ENCODE peak calls at places on chromosome 6, in seven cellular contexts. P, R, K, O, M, W and B are unnamed samples.

GRCh38 chr6:156660389-156660788 is 116.8 kb upstream of the ARID1B start:
- DNase-seq in P (no peak), R (no peak), K (no peak), O (no peak), M (no peak), W (no peak), B (no peak)

GRCh38 chr6:109456710-109457595 is 1.4 kb upstream of the MICAL1 start:
- DNase-seq in P (no peak), R (peak), K (no peak), O (no peak), M (no peak), W (peak), B (peak)

GRCh38 chr6:125598422-125598821 is 151.0 kb upstream of the HEY2 start:
- DNase-seq in P (no peak), R (no peak), K (peak), O (peak), M (peak), W (peak), B (peak)

GRCh38 chr6:9621276-9621675 is 793.6 kb downstream of the TFAP2A start:
- DNase-seq in P (no peak), R (no peak), K (no peak), O (no peak), M (no peak), W (no peak), B (no peak)

GRCh38 chr6:157759028-157759427 is 64.0 kb upstream of the SNX9 start:
- DNase-seq in P (no peak), R (no peak), K (no peak), O (no peak), M (no peak), W (no peak), B (no peak)

GRCh38 chr6:3163248-3163594 is 5.9 kb upstream of the TUBB2A start:
- DNase-seq in P (no peak), R (no peak), K (no peak), O (no peak), M (no peak), W (no peak), B (no peak)

GRCh38 chr6:38776515-38776914 is 61.4 kb downstream of the DNAH8 start:
- DNase-seq in P (no peak), R (no peak), K (no peak), O (no peak), M (no peak), W (no peak), B (no peak)

GRCh38 chr6:117573006-117573680 is 29.2 kb downstream of the GOPC start:
- DNase-seq in P (no peak), R (no peak), K (no peak), O (no peak), M (no peak), W (no peak), B (no peak)

GRCh38 chr6:13406051-13406477 is 77.7 kb upstream of the TBC1D7 start:
- DNase-seq in P (no peak), R (no peak), K (no peak), O (no peak), M (no peak), W (no peak), B (no peak)

GRCh38 chr6:13409991-13410390 is 77.4 kb downstream of the GFOD1 start:
- DNase-seq in P (no peak), R (no peak), K (no peak), O (no peak), M (no peak), W (no peak), B (no peak)

GRCh38 chr6:13407368-13407708 is 79.0 kb upstream of the TBC1D7 start:
- DNase-seq in P (no peak), R (no peak), K (no peak), O (no peak), M (no peak), W (no peak), B (no peak)

GRCh38 chr6:13406781-13407180 is 78.4 kb upstream of the TBC1D7 start:
- DNase-seq in P (no peak), R (no peak), K (no peak), O (peak), M (peak), W (no peak), B (no peak)

GRCh38 chr6:13407709-13408695 is 79.4 kb downstream of the GFOD1 start:
- DNase-seq in P (no peak), R (peak), K (peak), O (peak), M (peak), W (no peak), B (no peak)
- TF ChIP-seq EP300 in P (no peak), R (no peak), K (peak), O (peak), M (peak), W (no peak), B (no peak)

GRCh38 chr6:16419636-16420331 is 181.4 kb downstream of the GMPR start:
- DNase-seq in P (no peak), R (no peak), K (no peak), O (no peak), M (no peak), W (no peak), B (no peak)
- TF ChIP-seq POLR2A in P (no peak), R (no peak), K (no peak), O (no peak), M (no peak), W (no peak), B (no peak)

GRCh38 chr6:148507774-148508173 is 165.1 kb downstream of the SASH1 start:
- DNase-seq in P (no peak), R (no peak), K (no peak), O (no peak), M (no peak), W (peak), B (no peak)
- TF ChIP-seq EP300 in P (no peak), R (peak), K (peak), O (no peak), M (no peak), W (peak), B (peak)

GRCh38 chr6:93418113-93418447 is 1.3 kb downstream of the EPHA7 start:
- DNase-seq in P (no peak), R (no peak), K (no peak), O (no peak), M (no peak), W (no peak), B (no peak)

GRCh38 chr6:93420163-93420806 is 926 bp upstream of the EPHA7 start:
- DNase-seq in P (no peak), R (no peak), K (no peak), O (no peak), M (no peak), W (no peak), B (no peak)

GRCh38 chr6:93417421-93417996 is 1.9 kb downstream of the EPHA7 start:
- DNase-seq in P (no peak), R (no peak), K (no peak), O (peak), M (no peak), W (no peak), B (no peak)

GRCh38 chr6:93418448-93419303 is 683 bp downstream of the EPHA7 start:
- DNase-seq in P (peak), R (no peak), K (no peak), O (peak), M (no peak), W (peak), B (peak)

GRCh38 chr6:93419304-93420162 is at the start of gene EPHA7:
- DNase-seq in P (peak), R (peak), K (peak), O (peak), M (peak), W (peak), B (peak)
- TF ChIP-seq POLR2A in P (peak), R (no peak), K (peak), O (peak), M (no peak), W (no peak), B (peak)

GRCh38 chr6:2020909-2021308 is 224.5 kb downstream of the GMDS start:
- DNase-seq in P (no peak), R (no peak), K (no peak), O (no peak), M (no peak), W (no peak), B (no peak)
- TF ChIP-seq EP300 in P (no peak), R (no peak), K (no peak), O (no peak), M (no peak), W (no peak), B (no peak)

DNA sequence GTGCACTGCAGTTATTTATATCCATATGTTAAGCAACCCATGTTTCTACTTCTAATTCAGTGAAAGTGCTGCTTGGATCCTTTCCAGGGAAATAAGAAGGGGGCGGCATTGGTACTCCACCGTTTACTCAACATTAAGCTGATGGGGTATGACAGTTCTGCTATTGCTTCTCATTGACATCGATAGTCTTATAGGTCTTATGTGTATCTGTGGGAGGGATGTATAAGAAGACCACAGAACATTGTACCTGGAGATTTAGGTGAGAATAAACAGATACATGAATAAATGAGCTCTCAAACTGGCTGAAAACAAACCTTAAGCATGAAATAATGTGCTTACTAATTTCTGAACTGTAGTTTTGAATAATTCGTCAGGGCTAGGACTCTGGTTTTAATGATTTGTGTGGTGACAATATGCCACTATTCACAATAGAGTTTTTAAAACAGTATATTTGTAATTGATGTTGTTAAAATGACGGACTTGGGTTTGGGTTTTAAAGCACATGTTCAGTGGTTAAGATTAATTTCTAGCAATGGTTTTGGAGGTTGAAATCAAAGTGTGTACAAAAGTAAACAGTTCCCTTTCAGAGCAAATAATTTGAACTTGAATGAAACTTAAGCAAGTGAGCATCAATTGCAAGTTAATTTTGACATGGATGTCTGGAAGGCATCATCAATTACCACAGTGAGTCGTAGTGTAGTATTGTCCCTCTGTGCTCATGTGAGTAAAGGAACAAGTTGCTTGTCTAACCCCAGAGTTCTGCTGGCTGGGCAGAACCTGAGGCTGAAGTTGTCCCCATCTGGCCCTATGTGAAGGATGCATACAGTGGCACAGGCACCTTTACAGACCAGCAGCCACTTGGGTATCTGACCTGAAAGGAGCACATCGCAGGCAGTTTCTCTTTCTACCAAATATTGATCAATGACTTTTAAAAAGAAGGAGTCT is 84.7 kb upstream of the SUPT3H start:
- DNase-seq in P (no peak), R (no peak), K (no peak), O (no peak), M (no peak), W (no peak), B (no peak)
- TF ChIP-seq POLR2A in P (no peak), R (no peak), K (no peak), O (no peak), M (no peak), W (no peak), B (no peak)